ENCODE peak calls at places on chromosome 18, in seven cellular contexts. One of them, this sample, is unnamed.

GRCh38 chr18:22846088-22846683 is 86.9 kb upstream of the RBBP8 start:
- DNase-seq in HCT116: peak
- DNase-seq in tibial nerve: no peak
- DNase-seq in vagina: no peak
- DNase-seq in suprapubic skin: no peak
- DNase-seq in A549: peak
- DNase-seq in NB4: peak
- DNase-seq in this sample: no peak

GRCh38 chr18:5155180-5155906 is 41.7 kb downstream of the AKAIN1 start:
- DNase-seq in tibial nerve: no peak
- DNase-seq in suprapubic skin: no peak
- DNase-seq in NB4: no peak
- DNase-seq in A549: no peak
- DNase-seq in HCT116: no peak
- DNase-seq in vagina: no peak
- DNase-seq in this sample: peak

GRCh38 chr18:6961331-6961730 is 156.3 kb downstream of the LAMA1 start:
- DNase-seq in suprapubic skin: no peak
- DNase-seq in vagina: no peak
- DNase-seq in A549: no peak
- DNase-seq in tibial nerve: no peak
- DNase-seq in NB4: no peak
- DNase-seq in HCT116: no peak
- DNase-seq in this sample: no peak

GRCh38 chr18:21669736-21670135 is 34.8 kb downstream of the ABHD3 start:
- DNase-seq in NB4: no peak
- DNase-seq in HCT116: peak
- DNase-seq in tibial nerve: no peak
- DNase-seq in A549: peak
- DNase-seq in vagina: no peak
- DNase-seq in suprapubic skin: no peak
- DNase-seq in this sample: no peak

GRCh38 chr18:53219853-53220252 is 879.9 kb downstream of the DCC start:
- DNase-seq in NB4: no peak
- DNase-seq in HCT116: no peak
- DNase-seq in A549: no peak
- DNase-seq in vagina: no peak
- DNase-seq in suprapubic skin: no peak
- DNase-seq in tibial nerve: no peak
- DNase-seq in this sample: no peak

GRCh38 chr18:70243131-70243530 is 37.6 kb upstream of the RTTN start:
- DNase-seq in NB4: no peak
- DNase-seq in suprapubic skin: no peak
- DNase-seq in A549: peak
- DNase-seq in vagina: no peak
- DNase-seq in HCT116: peak
- DNase-seq in tibial nerve: no peak
- DNase-seq in this sample: no peak

GRCh38 chr18:78741381-78742340 is 238.0 kb upstream of the SALL3 start:
- DNase-seq in suprapubic skin: no peak
- DNase-seq in vagina: peak
- DNase-seq in HCT116: no peak
- DNase-seq in NB4: no peak
- DNase-seq in A549: no peak
- DNase-seq in tibial nerve: no peak
- DNase-seq in this sample: no peak

GRCh38 chr18:23784811-23785245 is 95.6 kb downstream of the LAMA3 start:
- DNase-seq in vagina: no peak
- DNase-seq in suprapubic skin: no peak
- DNase-seq in HCT116: no peak
- DNase-seq in tibial nerve: no peak
- DNase-seq in NB4: no peak
- DNase-seq in A549: no peak
- DNase-seq in this sample: peak

GRCh38 chr18:8803063-8803795 is 97.9 kb downstream of the MTCL1 start:
- DNase-seq in tibial nerve: no peak
- DNase-seq in A549: no peak
- DNase-seq in HCT116: no peak
- DNase-seq in vagina: no peak
- DNase-seq in suprapubic skin: no peak
- DNase-seq in NB4: no peak
- DNase-seq in this sample: no peak

GRCh38 chr18:36296591-36297418 is 708 bp upstream of the FHOD3 start:
- DNase-seq in tibial nerve: no peak
- DNase-seq in vagina: peak
- DNase-seq in NB4: peak
- DNase-seq in HCT116: peak
- DNase-seq in A549: peak
- DNase-seq in suprapubic skin: no peak
- DNase-seq in this sample: peak

GRCh38 chr18:44792456-44793080 is 111.9 kb downstream of the SETBP1 start:
- DNase-seq in HCT116: no peak
- DNase-seq in A549: no peak
- DNase-seq in vagina: no peak
- DNase-seq in tibial nerve: no peak
- DNase-seq in NB4: no peak
- DNase-seq in suprapubic skin: no peak
- DNase-seq in this sample: no peak

GRCh38 chr18:71673954-71674353 is 870.2 kb downstream of the CBLN2 start:
- DNase-seq in A549: no peak
- DNase-seq in vagina: no peak
- DNase-seq in NB4: no peak
- DNase-seq in tibial nerve: no peak
- DNase-seq in suprapubic skin: no peak
- DNase-seq in HCT116: no peak
- DNase-seq in this sample: no peak
- TF ChIP-seq POLR2A in A549: no peak
- TF ChIP-seq POLR2A in vagina: no peak
- TF ChIP-seq POLR2A in NB4: no peak
- TF ChIP-seq POLR2A in tibial nerve: no peak
- TF ChIP-seq POLR2A in suprapubic skin: no peak
- TF ChIP-seq POLR2A in HCT116: no peak
- TF ChIP-seq POLR2A in this sample: no peak

GRCh38 chr18:79964330-79965118 is at the start of gene HSBP1L1:
- DNase-seq in NB4: no peak
- DNase-seq in tibial nerve: no peak
- DNase-seq in A549: peak
- DNase-seq in suprapubic skin: peak
- DNase-seq in vagina: no peak
- DNase-seq in HCT116: peak
- DNase-seq in this sample: no peak
- TF ChIP-seq POLR2A in NB4: no peak
- TF ChIP-seq POLR2A in tibial nerve: peak
- TF ChIP-seq POLR2A in A549: peak
- TF ChIP-seq POLR2A in suprapubic skin: no peak
- TF ChIP-seq POLR2A in vagina: no peak
- TF ChIP-seq POLR2A in HCT116: no peak
- TF ChIP-seq POLR2A in this sample: no peak

GRCh38 chr18:68703326-68703725 is 11.6 kb downstream of the TMX3 start:
- DNase-seq in suprapubic skin: no peak
- DNase-seq in HCT116: no peak
- DNase-seq in vagina: no peak
- DNase-seq in NB4: no peak
- DNase-seq in A549: no peak
- DNase-seq in tibial nerve: no peak
- DNase-seq in this sample: no peak
- TF ChIP-seq POLR2A in suprapubic skin: no peak
- TF ChIP-seq POLR2A in HCT116: no peak
- TF ChIP-seq POLR2A in vagina: no peak
- TF ChIP-seq POLR2A in NB4: no peak
- TF ChIP-seq POLR2A in A549: no peak
- TF ChIP-seq POLR2A in tibial nerve: no peak
- TF ChIP-seq POLR2A in this sample: no peak

DNA sequence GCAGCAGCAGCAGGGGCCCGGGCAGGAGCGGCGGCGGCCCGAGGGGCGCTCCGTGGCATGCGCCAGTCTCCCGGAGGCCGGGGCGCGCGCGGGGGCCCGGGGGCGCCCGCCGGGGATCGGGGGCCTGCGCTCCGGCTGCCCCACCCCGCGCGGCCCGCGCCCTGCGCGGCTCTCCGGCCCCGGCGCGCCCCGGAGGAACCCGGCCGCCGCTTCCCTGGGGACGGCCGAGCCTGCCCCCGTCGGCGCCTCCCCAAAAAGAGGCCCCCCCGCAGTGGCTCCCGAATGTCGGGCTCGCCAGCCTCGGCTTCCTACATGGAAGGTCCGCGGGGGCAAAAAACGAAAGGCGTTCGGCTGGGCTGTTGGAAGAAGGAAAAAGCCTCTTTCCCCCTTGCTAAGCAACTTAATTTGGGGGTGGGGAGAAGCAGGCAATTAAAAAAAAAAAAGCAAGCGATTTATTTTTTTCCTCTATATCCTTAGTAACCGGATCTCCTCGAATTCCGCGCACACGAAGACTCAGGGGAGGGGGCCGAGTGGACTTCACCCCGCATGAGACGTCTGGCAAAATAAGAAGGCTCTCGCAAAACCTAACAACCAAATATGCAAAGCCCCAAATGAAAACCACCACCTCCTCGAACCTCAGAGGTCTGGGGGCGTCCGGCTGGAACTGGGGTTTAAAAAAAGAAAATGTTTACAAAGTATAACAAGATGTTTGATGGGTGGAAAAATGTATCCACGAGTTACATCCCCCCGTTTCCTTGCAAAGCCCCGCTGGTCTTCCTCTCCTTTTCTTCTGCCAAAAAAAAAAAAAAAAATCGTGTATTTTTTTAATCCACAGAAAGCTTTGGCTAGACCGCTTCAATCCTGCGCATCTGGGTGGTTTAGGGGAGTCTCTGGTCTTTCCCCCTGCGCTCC is at the start of gene SMAD7:
- DNase-seq in HCT116: no peak
- DNase-seq in A549: no peak
- DNase-seq in NB4: peak
- DNase-seq in vagina: no peak
- DNase-seq in tibial nerve: peak
- DNase-seq in suprapubic skin: no peak
- DNase-seq in this sample: no peak
- TF ChIP-seq POLR2A in HCT116: no peak
- TF ChIP-seq POLR2A in A549: no peak
- TF ChIP-seq POLR2A in NB4: no peak
- TF ChIP-seq POLR2A in vagina: no peak
- TF ChIP-seq POLR2A in tibial nerve: no peak
- TF ChIP-seq POLR2A in suprapubic skin: no peak
- TF ChIP-seq POLR2A in this sample: no peak

DNA sequence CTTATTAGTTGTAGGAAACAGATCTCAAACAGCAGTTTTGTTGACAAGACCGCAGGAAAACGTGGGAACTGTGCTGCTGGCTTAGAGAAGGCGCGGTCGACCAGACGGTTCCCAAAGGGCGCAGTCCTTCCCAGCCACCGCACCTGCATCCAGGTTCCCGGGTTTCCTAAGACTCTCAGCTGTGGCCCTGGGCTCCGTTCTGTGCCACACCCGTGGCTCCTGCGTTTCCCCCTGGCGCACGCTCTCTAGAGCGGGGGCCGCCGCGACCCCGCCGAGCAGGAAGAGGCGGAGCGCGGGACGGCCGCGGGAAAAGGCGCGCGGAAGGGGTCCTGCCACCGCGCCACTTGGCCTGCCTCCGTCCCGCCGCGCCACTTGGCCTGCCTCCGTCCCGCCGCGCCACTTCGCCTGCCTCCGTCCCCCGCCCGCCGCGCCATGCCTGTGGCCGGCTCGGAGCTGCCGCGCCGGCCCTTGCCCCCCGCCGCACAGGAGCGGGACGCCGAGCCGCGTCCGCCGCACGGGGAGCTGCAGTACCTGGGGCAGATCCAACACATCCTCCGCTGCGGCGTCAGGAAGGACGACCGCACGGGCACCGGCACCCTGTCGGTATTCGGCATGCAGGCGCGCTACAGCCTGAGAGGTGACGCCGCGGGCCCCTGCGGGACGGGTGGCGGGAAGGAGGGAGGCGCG is at the start of gene TYMS:
- DNase-seq in tibial nerve: no peak
- DNase-seq in vagina: no peak
- DNase-seq in HCT116: peak
- DNase-seq in NB4: peak
- DNase-seq in suprapubic skin: no peak
- DNase-seq in A549: peak
- DNase-seq in this sample: peak
- TF ChIP-seq POLR2A in tibial nerve: no peak
- TF ChIP-seq POLR2A in vagina: no peak
- TF ChIP-seq POLR2A in HCT116: peak
- TF ChIP-seq POLR2A in NB4: peak
- TF ChIP-seq POLR2A in suprapubic skin: no peak
- TF ChIP-seq POLR2A in A549: no peak
- TF ChIP-seq POLR2A in this sample: peak

DNA sequence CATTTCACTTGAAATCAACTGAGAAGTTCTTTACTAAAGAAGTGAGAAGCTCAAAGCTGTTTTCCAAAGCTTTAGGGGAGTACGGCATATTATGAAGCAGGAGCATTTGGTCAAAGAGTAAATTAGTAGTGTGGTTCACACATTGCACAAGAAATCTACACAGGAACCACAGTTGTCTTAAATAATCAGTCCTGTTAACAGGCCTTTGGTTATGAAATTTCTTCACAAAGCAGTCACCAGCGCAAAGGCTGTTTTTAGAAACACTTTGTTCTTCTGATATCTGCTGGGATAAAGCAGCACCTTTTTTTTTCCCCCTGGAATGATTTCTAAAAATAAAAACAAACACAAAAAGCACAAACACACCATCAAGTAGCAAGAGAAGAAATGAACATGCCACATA is 475.5 kb downstream of the TXNL1 start:
- DNase-seq in NB4: no peak
- DNase-seq in tibial nerve: no peak
- DNase-seq in suprapubic skin: no peak
- DNase-seq in HCT116: no peak
- DNase-seq in vagina: no peak
- DNase-seq in A549: no peak
- DNase-seq in this sample: no peak
- TF ChIP-seq POLR2A in NB4: no peak
- TF ChIP-seq POLR2A in tibial nerve: no peak
- TF ChIP-seq POLR2A in suprapubic skin: no peak
- TF ChIP-seq POLR2A in HCT116: no peak
- TF ChIP-seq POLR2A in vagina: no peak
- TF ChIP-seq POLR2A in A549: no peak
- TF ChIP-seq POLR2A in this sample: no peak

DNA sequence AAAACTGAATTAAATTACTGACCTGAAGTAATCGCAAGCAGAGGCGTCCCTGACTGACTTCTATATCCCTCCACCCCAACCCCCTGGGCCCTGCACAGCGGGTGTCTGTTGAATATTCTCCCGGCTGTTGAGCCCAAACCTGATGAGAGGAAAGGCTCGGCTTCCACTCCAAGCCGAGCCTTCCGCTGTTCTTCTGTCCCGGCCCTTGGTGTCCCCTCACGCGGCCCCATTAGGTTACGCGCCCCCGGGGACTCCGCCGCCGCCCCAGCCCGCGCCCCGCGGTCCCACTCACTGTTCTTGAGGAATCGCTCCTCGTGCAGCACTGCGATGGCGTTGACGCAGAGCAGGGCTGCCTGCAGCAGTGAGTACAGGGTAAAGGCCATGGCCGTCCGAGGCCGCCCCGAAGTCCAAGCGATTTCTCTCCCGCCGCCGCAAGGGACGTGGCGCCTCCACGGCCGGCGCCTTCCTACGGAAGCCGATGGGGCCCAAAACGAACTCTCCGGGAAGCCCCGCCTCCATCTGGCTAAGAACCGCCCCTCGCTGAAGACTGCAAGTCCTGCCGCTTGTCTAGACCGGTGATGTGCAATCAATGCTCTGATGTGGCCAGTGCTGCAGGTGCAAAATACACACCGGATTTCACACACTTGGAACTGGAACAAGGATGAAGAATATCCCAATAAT is at the start of gene IER3IP1:
- DNase-seq in A549: peak
- DNase-seq in HCT116: peak
- DNase-seq in NB4: peak
- DNase-seq in tibial nerve: peak
- DNase-seq in suprapubic skin: peak
- DNase-seq in vagina: no peak
- DNase-seq in this sample: peak
- TF ChIP-seq POLR2A in A549: peak
- TF ChIP-seq POLR2A in HCT116: peak
- TF ChIP-seq POLR2A in NB4: peak
- TF ChIP-seq POLR2A in tibial nerve: peak
- TF ChIP-seq POLR2A in suprapubic skin: no peak
- TF ChIP-seq POLR2A in vagina: peak
- TF ChIP-seq POLR2A in this sample: peak

This sample was measured in H54.